ENCODE peak calls at places on chromosomes 1 and 21, in five cellular contexts. J, A, L, P and X are unnamed samples.

GRCh38 chr1:183622884-183623785 is 12.4 kb downstream of the ARPC5 start:
- DNase-seq in J (peak; percentile 56), A (peak; percentile 51), L (peak; percentile 79), P (peak; percentile 53), X (peak; percentile 45)

GRCh38 chr1:163055005-163055404 is 14.2 kb upstream of the RGS4 start:
- DNase-seq in J (no peak), A (no peak), L (no peak), P (no peak), X (no peak)

GRCh38 chr1:91830242-91831131 is 55.5 kb downstream of the TGFBR3 start:
- DNase-seq in J (peak; percentile 60), A (peak; percentile 85), L (peak; percentile 94), P (peak; percentile 62), X (no peak)

GRCh38 chr1:111275079-111275478 is 15.6 kb upstream of the CHIA start:
- DNase-seq in J (peak; percentile 91), A (no peak), L (peak; percentile 72), P (no peak), X (no peak)

GRCh38 chr1:87684786-87685185 is 356.1 kb downstream of the LMO4 start:
- DNase-seq in J (no peak), A (peak; percentile 34), L (peak; percentile 65), P (no peak), X (no peak)

GRCh38 chr1:157170677-157171515 is 32.7 kb upstream of the ETV3 start:
- DNase-seq in J (peak; percentile 65), A (no peak), L (peak; percentile 17), P (peak; percentile 67), X (peak; percentile 75)

GRCh38 chr1:23916209-23917131 is 3.3 kb upstream of the CNR2 start:
- DNase-seq in J (peak; percentile 87), A (peak; percentile 62), L (peak; percentile 77), P (peak; percentile 80), X (peak; percentile 76)

GRCh38 chr1:154186177-154186576 is 5.7 kb downstream of the TPM3 start:
- DNase-seq in J (peak; percentile 53), A (no peak), L (peak; percentile 72), P (peak; percentile 73), X (peak; percentile 67)

GRCh38 chr21:15250384-15250783 is 185.6 kb upstream of the NRIP1 start:
- DNase-seq in J (no peak), A (no peak), L (no peak), P (no peak), X (no peak)

GRCh38 chr1:97693601-97694000 is 227.2 kb downstream of the DPYD start:
- DNase-seq in J (no peak), A (no peak), L (no peak), P (no peak), X (no peak)

GRCh38 chr1:208179303-208179702 is 64.9 kb downstream of the PLXNA2 start:
- DNase-seq in J (peak; percentile 44), A (peak; percentile 72), L (peak; percentile 39), P (peak; percentile 57), X (no peak)

GRCh38 chr1:117674521-117675400 is 68.9 kb downstream of the TENT5C start:
- DNase-seq in J (peak; percentile 90), A (no peak), L (peak; percentile 76), P (no peak), X (no peak)

GRCh38 chr1:245673920-245674414 is 519.2 kb downstream of the KIF26B start:
- DNase-seq in J (no peak), A (no peak), L (peak; percentile 40), P (no peak), X (no peak)

GRCh38 chr21:45290948-45291612 is 3.4 kb upstream of the POFUT2 start:
- DNase-seq in J (peak; percentile 90), A (peak; percentile 69), L (peak; percentile 84), P (peak; percentile 18), X (no peak)

GRCh38 chr1:93680121-93681094 is 1.2 kb downstream of the BCAR3 start:
- DNase-seq in J (peak; percentile 97), A (peak; percentile 90), L (peak; percentile 93), P (peak; percentile 87), X (peak; percentile 76)

GRCh38 chr1:223036479-223036845 is 106.6 kb downstream of the TLR5 start:
- DNase-seq in J (no peak), A (no peak), L (no peak), P (no peak), X (no peak)

GRCh38 chr1:39761016-39761415 is 10.1 kb downstream of the OXCT2 start:
- DNase-seq in J (peak; percentile 70), A (no peak), L (no peak), P (no peak), X (no peak)

GRCh38 chr1:218344814-218345672 is at the start of gene TGFB2:
- DNase-seq in J (no peak), A (peak; percentile 54), L (peak; percentile 83), P (no peak), X (no peak)

GRCh38 chr1:155329980-155330598 is 9.4 kb downstream of the RUSC1 start:
- DNase-seq in J (peak; percentile 41), A (no peak), L (no peak), P (no peak), X (no peak)

GRCh38 chr1:64049900-64050540 is 153.4 kb upstream of the UBE2U start:
- DNase-seq in J (no peak), A (no peak), L (no peak), P (no peak), X (no peak)

GRCh38 chr1:154714638-154715037 is 106.7 kb upstream of the ADAR start:
- DNase-seq in J (peak; percentile 71), A (no peak), L (peak; percentile 44), P (peak; percentile 69), X (no peak)

GRCh38 chr1:185096531-185096930 is 51.2 kb downstream of the RNF2 start:
- DNase-seq in J (no peak), A (no peak), L (no peak), P (no peak), X (no peak)

GRCh38 chr1:30834249-30834648 is 74.3 kb downstream of the SDC3 start:
- DNase-seq in J (no peak), A (no peak), L (no peak), P (no peak), X (no peak)

GRCh38 chr1:31224102-31224501 is 15.6 kb downstream of the NKAIN1 start:
- DNase-seq in J (no peak), A (no peak), L (no peak), P (no peak), X (no peak)

GRCh38 chr1:160779662-160780397 is 16.1 kb upstream of the LY9 start:
- DNase-seq in J (no peak), A (no peak), L (no peak), P (no peak), X (peak; percentile 42)

GRCh38 chr1:85297855-85298629 is 21.6 kb upstream of the BCL10 start:
- DNase-seq in J (peak; percentile 82), A (no peak), L (peak; percentile 98), P (no peak), X (no peak)

DNA sequence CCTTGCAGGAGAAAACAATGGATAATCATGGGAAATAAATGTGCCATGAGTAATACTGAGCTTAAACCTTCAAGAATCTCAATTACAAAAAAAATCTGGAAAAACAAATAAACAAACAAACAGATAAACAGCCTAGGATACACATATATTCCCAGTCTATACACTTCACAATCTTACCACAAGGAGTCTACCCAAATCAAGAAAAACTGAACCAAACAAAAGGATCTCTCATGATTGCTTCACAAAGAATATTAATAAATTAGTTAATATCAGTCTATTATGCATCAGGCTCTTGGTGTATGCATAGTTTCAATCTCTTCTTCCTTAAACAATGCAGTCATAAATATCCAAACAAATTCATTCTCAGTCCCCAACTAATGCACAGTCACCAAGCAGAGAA is 3.2 kb upstream of the ESRRG start:
- DNase-seq in J (no peak), A (no peak), L (no peak), P (no peak), X (no peak)
- TF ChIP-seq CTCF in J (no peak), A (no peak), L (no peak), P (no peak), X (peak; percentile 60)

GRCh38 chr1:66334311-66334710 is 199.6 kb upstream of the SGIP1 start:
- DNase-seq in J (no peak), A (no peak), L (no peak), P (no peak), X (no peak)

GRCh38 chr1:66330711-66331110 is 203.2 kb upstream of the SGIP1 start:
- DNase-seq in J (no peak), A (no peak), L (peak; percentile 59), P (no peak), X (no peak)

GRCh38 chr1:66331641-66332523 is 202.1 kb upstream of the SGIP1 start:
- DNase-seq in J (peak; percentile 53), A (peak; percentile 61), L (peak; percentile 92), P (peak; percentile 73), X (peak; percentile 24)

GRCh38 chr1:66333463-66334232 is 200.3 kb upstream of the SGIP1 start:
- DNase-seq in J (peak; percentile 25), A (no peak), L (peak; percentile 75), P (no peak), X (no peak)

GRCh38 chr1:66332524-66332853 is 201.5 kb upstream of the SGIP1 start:
- DNase-seq in J (no peak), A (no peak), L (no peak), P (no peak), X (no peak)
- TF ChIP-seq CTCF in J (no peak), A (no peak), L (no peak), P (no peak), X (no peak)

DNA sequence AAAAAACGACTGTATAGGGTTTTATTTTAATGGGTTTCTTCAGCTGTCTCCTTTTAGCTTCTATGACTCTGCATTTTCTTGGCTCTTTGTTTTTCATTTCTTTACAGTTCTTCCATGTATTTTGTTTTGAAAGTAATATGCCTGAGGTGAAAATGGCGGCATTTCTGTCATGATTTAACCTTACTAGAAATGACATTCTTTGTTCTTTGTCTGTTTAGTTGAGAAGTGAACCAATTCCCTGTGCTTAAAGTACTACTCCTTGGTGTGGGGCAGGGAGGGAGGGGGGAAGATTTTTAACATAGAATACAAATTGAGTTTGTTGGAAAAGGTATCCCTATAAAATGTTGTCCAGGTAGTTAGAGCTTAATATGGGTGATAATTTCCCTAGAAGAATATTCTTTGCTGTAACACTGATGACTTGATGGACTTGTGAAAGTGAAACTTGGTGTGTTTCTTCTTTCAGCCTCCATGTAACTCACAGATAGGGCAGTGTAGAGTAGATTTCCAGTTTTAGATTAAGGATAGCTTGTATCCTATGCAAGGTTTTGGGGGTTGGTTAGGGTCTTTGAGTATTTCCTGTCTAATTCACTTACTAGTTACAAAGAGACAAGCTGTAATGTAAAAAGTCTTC is 83.2 kb downstream of the CAMTA1 start:
- DNase-seq in J (no peak), A (no peak), L (no peak), P (no peak), X (no peak)
- TF ChIP-seq CTCF in J (no peak), A (no peak), L (no peak), P (no peak), X (no peak)

DNA sequence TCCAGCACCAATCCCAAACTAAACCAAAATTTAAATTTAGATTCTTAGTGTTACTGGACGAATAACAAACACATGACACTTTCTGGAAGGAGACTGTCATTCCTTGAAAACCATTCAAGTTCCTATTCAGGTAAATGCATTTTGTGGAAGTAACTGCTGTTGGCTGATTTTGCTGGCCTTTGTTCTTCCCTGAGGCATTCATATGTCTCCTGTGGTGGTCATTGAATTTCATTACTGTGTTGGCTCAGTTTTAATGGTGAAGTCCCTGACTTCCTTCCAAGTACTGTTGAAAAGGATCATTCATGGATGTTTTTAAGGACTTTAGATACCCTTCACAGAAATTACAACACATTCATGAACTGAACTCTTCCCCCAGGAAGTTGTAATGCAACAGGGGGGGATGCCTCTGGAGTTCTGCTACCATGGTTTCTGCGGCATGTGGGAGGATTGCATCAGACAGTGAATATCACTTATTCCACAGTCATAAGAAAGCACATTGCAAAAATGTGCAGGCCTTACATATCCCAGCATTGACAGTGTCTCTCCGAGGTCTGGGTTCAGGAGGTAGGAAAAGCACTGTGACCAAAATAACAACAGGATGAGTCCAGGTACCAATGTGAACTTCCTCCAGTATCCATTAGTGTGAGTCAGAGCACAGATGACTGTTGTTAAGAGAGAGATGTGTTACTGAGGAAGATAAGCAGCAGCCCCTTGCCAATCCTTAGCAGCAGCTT is 2.0 kb upstream of the RAB3GAP2 start:
- DNase-seq in J (no peak), A (no peak), L (peak; percentile 63), P (peak; percentile 52), X (no peak)
- TF ChIP-seq CTCF in J (no peak), A (no peak), L (no peak), P (no peak), X (no peak)